ENCODE peak calls at places on chromosomes 13 and 19, in eight cellular contexts. S is mammary epithelial cell, I is GM23248, M is PC-9, R is fibroblast of lung, T is neural progenitor cell, X is hepatocyte, O is K562. V is an unnamed sample.

GRCh38 chr19:16258440-16258903 is 60.8 kb downstream of the AP1M1 start:
- DNase-seq in I (no peak), M (no peak), T (no peak), R (no peak), X (no peak), O (peak; percentile 93), S (no peak), V (no peak)

GRCh38 chr19:16115309-16116039 is 3.8 kb downstream of the RAB8A start:
- DNase-seq in X (no peak), R (no peak), I (no peak), S (no peak), T (no peak), M (no peak), O (no peak), V (no peak)

GRCh38 chr13:25292301-25292700 is 5.0 kb upstream of the MTMR6 start:
- DNase-seq in S (peak; percentile 25), O (peak; percentile 31), R (peak; percentile 27), T (no peak), X (no peak), M (no peak), I (no peak), V (peak; percentile 95)

GRCh38 chr19:48798937-48799336 is 11.9 kb downstream of the BCAT2 start:
- DNase-seq in M (no peak), T (peak; percentile 51), O (no peak), R (no peak), I (no peak), S (no peak), X (no peak), V (no peak)

GRCh38 chr19:5430237-5430636 is 25.0 kb upstream of the ZNRF4 start:
- DNase-seq in S (no peak), R (no peak), X (no peak), T (peak; percentile 33), I (no peak), M (no peak), O (peak; percentile 61), V (no peak)

GRCh38 chr13:113116871-113117271 is 5.7 kb upstream of the F10 start:
- DNase-seq in T (no peak), X (no peak), O (no peak), M (no peak), R (no peak), S (no peak), I (no peak), V (no peak)

GRCh38 chr19:16447015-16447384 is 24.8 kb downstream of the EPS15L1 start:
- DNase-seq in O (peak; percentile 80), R (peak; percentile 92), T (no peak), S (peak; percentile 70), M (peak; percentile 69), X (peak; percentile 91), I (peak; percentile 93), V (peak; percentile 52)

GRCh38 chr13:93624371-93624777 is 397.8 kb downstream of the GPC6 start:
- DNase-seq in R (peak; percentile 6), X (no peak), T (no peak), M (no peak), O (no peak), I (no peak), S (no peak), V (no peak)

GRCh38 chr19:4709440-4710280 is 14.0 kb downstream of the DPP9 start:
- DNase-seq in M (no peak), O (no peak), X (no peak), T (no peak), S (no peak), R (no peak), I (no peak), V (no peak)

GRCh38 chr19:53989600-53990533 is 1.6 kb upstream of the CACNG6 start:
- DNase-seq in O (no peak), I (no peak), S (no peak), T (no peak), X (no peak), R (no peak), M (no peak), V (no peak)

GRCh38 chr13:30125422-30126073 is 181.8 kb downstream of the KATNAL1 start:
- DNase-seq in X (peak; percentile 82), I (peak; percentile 95), S (peak; percentile 92), R (peak; percentile 93), O (no peak), M (no peak), T (no peak), V (no peak)

GRCh38 chr13:106151056-106151699 is 384.3 kb downstream of the EFNB2 start:
- DNase-seq in O (no peak), M (peak; percentile 79), T (peak; percentile 63), I (peak; percentile 84), R (peak; percentile 94), S (peak; percentile 99), X (peak; percentile 43), V (no peak)

GRCh38 chr13:97121894-97122293 is 100.2 kb upstream of the MBNL2 start:
- DNase-seq in X (no peak), R (no peak), S (peak; percentile 67), M (peak; percentile 20), O (no peak), I (peak; percentile 46), T (no peak), V (no peak)

GRCh38 chr19:18867751-18868150 is 28.2 kb downstream of the CERS1 start:
- DNase-seq in X (no peak), R (no peak), S (no peak), T (no peak), O (no peak), I (no peak), M (no peak), V (no peak)

GRCh38 chr19:18866800-18867123 is 29.2 kb downstream of the CERS1 start:
- DNase-seq in M (no peak), X (no peak), I (no peak), R (no peak), S (no peak), O (no peak), T (no peak), V (no peak)

GRCh38 chr19:18865106-18865972 is 30.6 kb downstream of the CERS1 start:
- DNase-seq in O (no peak), T (no peak), X (no peak), I (no peak), R (no peak), M (no peak), S (no peak), V (no peak)

GRCh38 chr19:18867199-18867598 is 28.8 kb downstream of the CERS1 start:
- DNase-seq in M (no peak), I (no peak), O (no peak), X (no peak), R (no peak), T (no peak), S (no peak), V (no peak)

DNA sequence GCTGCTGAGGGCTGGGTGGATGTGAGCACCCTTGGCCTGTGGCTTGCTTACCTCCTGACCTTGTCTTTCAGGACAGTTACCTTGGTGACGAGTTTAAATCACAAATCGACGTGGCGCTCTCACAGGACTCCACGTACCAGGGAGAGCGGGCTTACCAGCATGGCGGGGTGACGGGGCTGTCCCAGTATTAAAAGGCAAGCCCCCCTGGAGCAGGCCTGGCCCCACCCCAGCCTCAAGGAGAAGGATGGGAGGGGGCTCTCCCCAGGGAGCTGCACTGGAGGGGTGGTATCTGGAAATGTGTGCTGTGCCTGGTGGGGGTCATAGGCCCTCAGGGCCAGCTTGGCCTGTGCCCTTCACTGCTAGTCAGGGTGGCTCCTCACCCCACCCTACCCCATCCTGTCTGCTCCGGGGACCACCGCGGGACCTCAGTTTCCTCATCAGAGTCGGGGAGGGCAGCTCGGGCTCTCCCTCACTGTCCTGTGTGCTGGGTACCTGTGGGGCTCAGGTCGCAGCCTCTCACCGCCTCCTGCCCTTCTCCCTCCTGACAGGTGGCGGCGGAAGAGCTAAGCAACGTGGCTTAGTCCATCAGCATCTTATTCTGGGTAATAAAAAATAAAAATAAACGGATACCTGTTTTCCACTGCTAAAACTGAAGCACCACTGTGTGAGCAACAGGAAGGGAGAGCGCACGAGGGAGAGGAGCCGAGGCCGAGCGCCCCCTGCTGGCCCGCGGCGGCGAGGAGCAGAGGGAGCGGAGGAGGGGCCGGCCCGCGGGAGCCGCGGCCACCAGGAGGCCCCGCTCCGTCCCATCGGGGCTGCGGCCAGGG is 29.8 kb downstream of the CERS1 start:
- DNase-seq in M (no peak), I (peak; percentile 80), T (peak; percentile 85), S (peak; percentile 39), X (peak; percentile 82), O (peak; percentile 80), R (peak; percentile 47), V (no peak)
- H3K4me3 ChIP-seq in M (no peak overlapping the region), I (no peak overlapping the region), T (no peak overlapping the region), S (no peak overlapping the region), X (no peak overlapping the region), O (no peak overlapping the region), R (no peak overlapping the region), V (no peak overlapping the region)

GRCh38 chr13:86655561-86655960 is 856.3 kb upstream of the SLITRK6 start:
- DNase-seq in R (no peak), I (no peak), S (no peak), X (no peak), T (no peak), M (no peak), O (no peak), V (no peak)

GRCh38 chr13:86653009-86653408 is 853.8 kb upstream of the SLITRK6 start:
- DNase-seq in I (no peak), R (no peak), M (no peak), X (no peak), S (no peak), O (no peak), T (no peak), V (no peak)
- TF ChIP-seq EZH2 in I (no peak), R (no peak), M (no peak), X (no peak), S (no peak), O (no peak), T (no peak), V (no peak)

GRCh38 chr19:12350185-12350889 is 15.1 kb downstream of the ZNF442 start:
- DNase-seq in M (no peak), I (no peak), T (no peak), O (no peak), X (no peak), R (peak; percentile 3), S (no peak), V (no peak)

GRCh38 chr19:12350890-12351197 is 14.6 kb downstream of the ZNF442 start:
- DNase-seq in M (no peak), S (no peak), O (no peak), X (no peak), T (no peak), R (peak; percentile 5), I (peak; percentile 39), V (no peak)

GRCh38 chr19:12353375-12353774 is 12.1 kb downstream of the ZNF442 start:
- DNase-seq in O (no peak), X (no peak), M (no peak), R (no peak), T (no peak), S (no peak), I (no peak), V (no peak)
- H3K9me3 ChIP-seq in O (peaks cover 26% of the 10 kb centered on the region), X (peaks cover 41% of the 10 kb centered on the region), M (peaks cover 42% of the 10 kb centered on the region), R (peaks cover 2% of the 10 kb centered on the region), T (peaks cover 46% of the 10 kb centered on the region), S (peaks cover 30% of the 10 kb centered on the region), I (peaks cover 16% of the 10 kb centered on the region), V (no peaks in the 10 kb centered on the region)

DNA sequence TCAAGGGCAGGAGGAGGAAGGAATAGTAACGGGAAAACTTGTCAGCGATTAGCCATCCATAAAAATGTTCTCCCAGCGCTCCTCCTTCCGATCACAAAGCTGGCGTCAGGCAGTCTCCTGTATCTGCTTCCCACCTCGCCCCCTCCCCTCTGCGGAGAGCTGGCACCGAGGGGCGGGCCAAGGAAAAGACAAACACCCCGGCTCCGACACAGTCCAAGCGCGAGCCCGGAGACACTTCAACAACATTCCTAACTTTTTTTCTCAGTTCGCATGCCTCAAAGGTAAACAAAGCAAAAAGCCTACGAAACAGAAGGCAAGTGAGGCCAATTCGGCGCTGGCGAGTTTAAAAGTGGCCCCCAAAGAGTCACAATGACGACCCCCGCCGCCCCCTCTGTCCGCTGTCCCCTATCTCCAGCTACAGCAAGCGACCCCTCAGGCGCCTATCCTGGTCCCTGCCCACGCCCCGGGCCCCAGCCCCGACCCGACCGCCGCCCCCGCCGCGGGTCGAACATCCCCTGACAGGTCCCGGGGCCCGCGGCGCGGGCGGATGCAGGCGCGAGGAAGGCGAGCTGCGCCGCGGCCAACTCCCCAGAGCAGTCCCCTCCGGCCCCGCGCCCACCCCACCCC is 719 bp downstream of the SMAD9 start:
- DNase-seq in X (peak; percentile 71), R (peak; percentile 9), S (peak; percentile 6), T (peak; percentile 76), O (no peak), I (peak; percentile 74), M (peak; percentile 3), V (no peak)
- H3K4me3 ChIP-seq in X (peak overlapping the region; percentile 15), R (peak overlapping the region; percentile 72), S (peak overlapping the region; percentile 54), T (peak overlapping the region; percentile 65), O (no peak overlapping the region), I (peak overlapping the region; percentile 89), M (peak overlapping the region; percentile 58), V (peak overlapping the region; percentile 91)